ENCODE peak calls at places on chromosomes 4 and X, in four cellular contexts. X, A, R and Z are unnamed samples. For H3K4me1, the result is how much of the 10 kb centered on the place peaks cover.

GRCh38 chrX:106035064-106035463 is 3.5 kb downstream of the SERPINA7 start:
- DNase-seq in X (no peak), A (no peak), R (no peak), Z (no peak)

GRCh38 chrX:73562458-73562857 is 539 bp upstream of the CHIC1 start:
- DNase-seq in X (no peak), A (no peak), R (no peak), Z (no peak)

GRCh38 chrX:6826856-6827255 is 291.9 kb upstream of the VCX3A start:
- DNase-seq in X (no peak), A (no peak), R (no peak), Z (no peak)

GRCh38 chr4:5887361-5888221 is 5.3 kb downstream of the CRMP1 start:
- DNase-seq in X (no peak), A (no peak), R (no peak), Z (no peak)

GRCh38 chr4:1152284-1152683 is 20.1 kb downstream of the SPON2 start:
- DNase-seq in X (no peak), A (no peak), R (no peak), Z (no peak)

GRCh38 chrX:24100713-24101112 is 46.0 kb downstream of the EIF2S3 start:
- DNase-seq in X (no peak), A (no peak), R (peak), Z (no peak)

GRCh38 chrX:41384041-41384705 is 50.2 kb downstream of the DDX3X start:
- DNase-seq in X (peak), A (peak), R (peak), Z (peak)

GRCh38 chr4:72305620-72306019 is 263.4 kb downstream of the ADAMTS3 start:
- DNase-seq in X (no peak), A (no peak), R (no peak), Z (no peak)

GRCh38 chr4:83151645-83152044 is 37.1 kb upstream of the PLAC8 start:
- DNase-seq in X (no peak), A (no peak), R (no peak), Z (no peak)

GRCh38 chr4:73446336-73446938 is 10.4 kb downstream of the AFP start:
- DNase-seq in X (no peak), A (no peak), R (peak), Z (no peak)

GRCh38 chrX:29662759-29663503 is 552.4 kb upstream of the MAGEB2 start:
- DNase-seq in X (no peak), A (no peak), R (peak), Z (no peak)

GRCh38 chr4:40587826-40588225 is 41.8 kb downstream of the RBM47 start:
- DNase-seq in X (no peak), A (no peak), R (peak), Z (peak)

GRCh38 chr4:5888222-5888701 is 4.6 kb downstream of the CRMP1 start:
- DNase-seq in X (no peak), A (no peak), R (no peak), Z (no peak)

GRCh38 chrX:16479206-16479869 is 170.6 kb upstream of the S100G start:
- DNase-seq in X (no peak), A (no peak), R (peak), Z (no peak)

GRCh38 chr4:155944516-155944915 is 9.2 kb downstream of the CTSO start:
- DNase-seq in X (no peak), A (no peak), R (no peak), Z (no peak)

GRCh38 chr4:167868163-167868562 is 224.2 kb upstream of the ANXA10 start:
- DNase-seq in X (no peak), A (no peak), R (peak), Z (no peak)

GRCh38 chrX:69179380-69179911 is 14.2 kb upstream of the PJA1 start:
- DNase-seq in X (no peak), A (no peak), R (no peak), Z (peak)

GRCh38 chr4:142708231-142708630 is 137.9 kb downstream of the INPP4B start:
- DNase-seq in X (no peak), A (no peak), R (no peak), Z (no peak)

GRCh38 chr4:51880016-51880915 is 37.3 kb downstream of the DCUN1D4 start:
- DNase-seq in X (no peak), A (no peak), R (peak), Z (no peak)

GRCh38 chr4:186710521-186711119 is 13.0 kb downstream of the FAT1 start:
- DNase-seq in X (no peak), A (no peak), R (no peak), Z (no peak)

GRCh38 chr4:9762823-9763475 is 18.5 kb upstream of the DRD5 start:
- DNase-seq in X (no peak), A (no peak), R (peak), Z (peak)

GRCh38 chrX:38154818-38155217 is 65.9 kb downstream of the SRPX start:
- DNase-seq in X (no peak), A (no peak), R (peak), Z (no peak)

GRCh38 chr4:23969635-23970034 is 79.8 kb upstream of the PPARGC1A start:
- DNase-seq in X (no peak), A (no peak), R (no peak), Z (no peak)

GRCh38 chrX:1487401-1487800 is 34.7 kb upstream of the ASMTL start:
- DNase-seq in X (no peak), A (no peak), R (no peak), Z (no peak)

GRCh38 chrX:135411893-135412292 is 9.9 kb upstream of the SMIM10L2A start:
- DNase-seq in X (no peak), A (no peak), R (peak), Z (no peak)

GRCh38 chr4:146407669-146408084 is 114.1 kb downstream of the SLC10A7 start:
- DNase-seq in X (no peak), A (no peak), R (peak), Z (no peak)

GRCh38 chr4:38983756-38984647 is 48.2 kb downstream of the TMEM156 start:
- DNase-seq in X (no peak), A (no peak), R (peak), Z (no peak)

GRCh38 chrX:108312938-108313337 is 125.3 kb downstream of the COL4A6 start:
- DNase-seq in X (no peak), A (no peak), R (peak), Z (no peak)

GRCh38 chrX:17375361-17375630 is 296 bp downstream of the NHS start:
- DNase-seq in X (no peak), A (no peak), R (no peak), Z (no peak)

GRCh38 chrX:11449613-11450012 is 156.4 kb downstream of the AMELX start:
- DNase-seq in X (no peak), A (no peak), R (no peak), Z (no peak)

GRCh38 chr4:30386266-30386895 is 333.8 kb upstream of the PCDH7 start:
- DNase-seq in X (no peak), A (no peak), R (peak), Z (no peak)

GRCh38 chr4:2652415-2653155 is 103.6 kb downstream of the TNIP2 start:
- DNase-seq in X (peak), A (peak), R (no peak), Z (peak)

GRCh38 chr4:159077702-159078495 is 25.0 kb upstream of the RAPGEF2 start:
- DNase-seq in X (no peak), A (no peak), R (no peak), Z (no peak)

GRCh38 chrX:69152398-69152797 is 12.9 kb downstream of the PJA1 start:
- DNase-seq in X (peak), A (no peak), R (peak), Z (no peak)

GRCh38 chr4:57080781-57081650 is 29.2 kb downstream of the IGFBP7 start:
- DNase-seq in X (peak), A (no peak), R (peak), Z (no peak)

GRCh38 chr4:108877821-108878220 is 115.0 kb upstream of the ETNPPL start:
- DNase-seq in X (no peak), A (no peak), R (no peak), Z (no peak)

GRCh38 chr4:54861201-54861600 is 203.4 kb downstream of the KIT start:
- DNase-seq in X (no peak), A (no peak), R (no peak), Z (no peak)

GRCh38 chr4:185332575-185333464 is 62.9 kb downstream of the LRP2BP start:
- DNase-seq in X (no peak), A (no peak), R (no peak), Z (no peak)
- H3K4me1 ChIP-seq in X (under half), A (under half), R (under half), Z (under half)

DNA sequence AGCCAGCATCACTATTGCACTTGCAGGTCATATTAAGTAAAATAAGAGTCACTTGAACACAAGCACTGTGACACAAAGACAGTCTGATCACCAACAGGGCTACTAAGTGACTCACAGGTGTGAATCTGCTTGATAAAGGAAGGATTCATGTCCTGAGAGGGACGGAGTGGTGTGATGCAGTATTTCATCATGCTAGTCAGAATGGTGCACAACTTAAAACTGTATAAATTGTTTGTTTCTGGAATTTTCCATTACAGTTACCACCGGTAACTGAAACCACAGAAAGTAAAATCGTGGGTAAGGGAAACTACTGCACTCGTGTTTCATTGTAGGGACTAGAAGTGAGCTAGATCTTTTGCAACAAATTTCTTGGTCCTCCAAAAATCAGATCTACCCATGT is 109.7 kb downstream of the ELOVL6 start:
- DNase-seq in X (no peak), A (no peak), R (peak), Z (no peak)
- H3K4me3 ChIP-seq in X (no peak), A (no peak), R (no peak), Z (no peak)

DNA sequence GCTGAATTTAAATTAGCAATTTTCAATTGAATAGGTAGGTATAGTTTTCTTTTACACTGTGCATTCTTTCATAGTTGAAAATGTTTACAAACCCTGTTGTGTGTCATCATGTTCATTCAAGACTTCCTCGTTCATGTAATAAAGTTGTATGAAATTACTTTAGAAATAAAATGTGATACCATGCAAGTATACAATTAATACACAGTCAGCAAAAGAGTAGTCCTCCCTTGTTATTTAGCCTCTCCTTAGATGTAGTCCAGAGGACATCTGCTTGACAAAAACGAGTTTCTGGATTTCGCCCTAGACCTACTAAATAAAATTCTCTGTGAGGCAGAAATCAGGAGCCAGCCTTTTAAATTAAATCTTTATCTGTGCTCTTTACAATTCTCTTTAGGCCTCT is 231.6 kb downstream of the CXXC4 start:
- DNase-seq in X (no peak), A (no peak), R (no peak), Z (no peak)
- H3K4me1 ChIP-seq in X (under half), A (under half), R (under half), Z (under half)

GRCh38 chr4:13859423-13859822 is 231.9 kb upstream of the BOD1L1 start:
- DNase-seq in X (no peak), A (no peak), R (no peak), Z (no peak)

GRCh38 chr4:13860126-13860525 is 232.6 kb upstream of the BOD1L1 start:
- DNase-seq in X (no peak), A (no peak), R (no peak), Z (no peak)

GRCh38 chr4:13857800-13858199 is 230.3 kb upstream of the BOD1L1 start:
- DNase-seq in X (no peak), A (no peak), R (no peak), Z (no peak)

GRCh38 chr4:13857397-13857796 is 229.9 kb upstream of the BOD1L1 start:
- DNase-seq in X (no peak), A (no peak), R (no peak), Z (no peak)

GRCh38 chr4:13856387-13856786 is 228.9 kb upstream of the BOD1L1 start:
- DNase-seq in X (no peak), A (no peak), R (no peak), Z (no peak)
- H3K4me3 ChIP-seq in X (no peak), A (no peak), R (no peak), Z (no peak)

GRCh38 chr4:105969575-105969974 is 74.3 kb downstream of the NPNT start:
- DNase-seq in X (no peak), A (no peak), R (no peak), Z (no peak)

GRCh38 chr4:105970371-105970770 is 75.1 kb downstream of the NPNT start:
- DNase-seq in X (no peak), A (no peak), R (no peak), Z (no peak)

GRCh38 chr4:105972946-105973621 is 77.8 kb downstream of the NPNT start:
- DNase-seq in X (no peak), A (no peak), R (no peak), Z (no peak)

GRCh38 chr4:105967058-105967658 is 71.9 kb downstream of the NPNT start:
- DNase-seq in X (no peak), A (no peak), R (no peak), Z (no peak)

GRCh38 chr4:105971032-105971431 is 75.8 kb downstream of the NPNT start:
- DNase-seq in X (no peak), A (no peak), R (no peak), Z (no peak)
- H3K4me1 ChIP-seq in X (under half), A (under half), R (under half), Z (under half)

DNA sequence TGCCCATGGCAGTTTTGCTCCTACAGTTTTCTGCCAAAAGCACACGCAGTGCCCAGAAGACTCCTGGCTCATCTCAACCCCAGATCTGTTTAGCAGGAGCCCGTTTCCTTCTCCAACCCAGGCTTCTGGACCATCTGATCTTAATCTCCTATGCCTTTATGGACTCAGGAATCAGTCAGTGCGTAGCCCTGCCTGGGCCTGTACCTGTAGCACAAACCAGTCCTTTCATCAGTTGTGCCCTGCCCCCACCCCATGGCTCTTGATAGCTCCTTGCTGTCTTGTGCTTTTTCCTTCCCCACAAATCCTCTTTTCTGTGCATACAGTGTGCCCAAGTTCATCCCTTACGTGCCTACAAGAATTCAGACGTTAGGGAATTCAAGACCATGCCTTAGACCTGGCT is 1.5 kb downstream of the ZNF718 start:
- DNase-seq in X (no peak), A (no peak), R (no peak), Z (no peak)
- H3K4me3 ChIP-seq in X (no peak), A (peak), R (peak), Z (peak)

GRCh38 chr4:47484169-47484568 is 906 bp upstream of the ATP10D start:
- DNase-seq in X (no peak), A (no peak), R (no peak), Z (no peak)
- H3K4me1 ChIP-seq in X (under half), A (under half), R (under half), Z (under half)

DNA sequence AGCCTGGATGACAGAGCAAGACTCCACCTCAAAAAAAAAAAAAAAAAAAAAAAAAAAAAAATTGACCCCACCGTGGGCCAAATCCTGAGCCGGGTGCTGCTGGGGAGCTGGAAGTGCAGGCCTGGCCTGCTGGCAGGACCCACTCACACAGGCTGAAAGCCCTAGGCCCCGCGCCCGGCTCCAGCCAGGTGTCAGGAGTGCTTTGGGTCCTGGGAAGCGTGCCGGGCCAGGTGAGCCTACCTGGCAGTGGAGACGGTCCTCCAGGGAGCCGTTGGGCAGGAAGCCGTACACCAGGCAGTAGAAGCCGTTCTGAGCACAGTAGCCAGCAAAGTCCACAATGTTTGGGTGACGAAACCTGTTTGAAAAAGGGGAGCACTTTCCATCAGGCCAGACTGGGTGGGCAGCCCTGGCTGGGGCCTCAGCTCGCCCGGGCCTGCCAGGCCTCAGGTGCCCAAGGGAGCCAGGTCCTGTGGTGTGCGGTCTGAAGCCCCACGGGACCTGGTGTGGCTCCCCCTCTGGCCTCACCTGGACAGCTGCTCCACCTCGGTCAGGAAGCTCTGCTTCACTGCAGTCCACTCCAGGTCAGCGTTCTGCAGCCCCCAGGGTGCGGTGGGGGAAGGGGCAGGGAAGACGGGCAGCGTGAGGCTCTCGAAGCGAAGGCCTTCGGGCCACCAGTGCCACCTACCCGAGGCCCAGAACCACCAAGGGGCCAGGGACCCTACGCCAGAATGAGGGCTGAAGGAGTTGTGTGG is 1.8 kb downstream of the IRAK1 start:
- DNase-seq in X (no peak), A (no peak), R (no peak), Z (no peak)
- H3K4me3 ChIP-seq in X (no peak), A (peak), R (peak), Z (no peak)

GRCh38 chr4:148058160-148058859 is 326.4 kb downstream of the ARHGAP10 start:
- DNase-seq in X (no peak), A (no peak), R (no peak), Z (no peak)
- H3K4me1 ChIP-seq in X (under half), A (under half), R (under half), Z (half or more)

GRCh38 chr4:78661923-78662521 is 110.5 kb downstream of the ANXA3 start:
- DNase-seq in X (no peak), A (no peak), R (peak), Z (no peak)
- H3K4me3 ChIP-seq in X (no peak), A (no peak), R (peak), Z (no peak)